ENCODE peak calls at places on chromosome 7, in five cellular contexts. X is Panc1, W is brain microvascular endothelial cell, H is neuronal stem cell, G is transverse colon. K is an unnamed sample.
A peak's percentile ranks its signal among the peaks of the same experiment; 100 is the strongest.

GRCh38 chr7:67311901-67312300 is 315.3 kb downstream of the TYW1 start:
- DNase-seq in W (peak; percentile 68), G (no peak), H (no peak), X (no peak), K (no peak)

GRCh38 chr7:96080021-96080420 is 241.9 kb downstream of the SLC25A13 start:
- DNase-seq in X (no peak), G (no peak), W (no peak), H (peak; percentile 12), K (no peak)

GRCh38 chr7:157855016-157855415 is 518.2 kb downstream of the DNAJB6 start:
- DNase-seq in G (no peak), X (no peak), H (no peak), W (no peak), K (no peak)

GRCh38 chr7:146090023-146090645 is 26.5 kb upstream of the CNTNAP2 start:
- DNase-seq in W (no peak), H (no peak), G (no peak), X (peak; percentile 33), K (peak; percentile 3)

GRCh38 chr7:4700577-4701235 is 18.6 kb downstream of the FOXK1 start:
- DNase-seq in W (peak; percentile 98), H (no peak), G (no peak), X (no peak), K (no peak)

GRCh38 chr7:108239501-108240225 is 109.5 kb upstream of the LAMB4 start:
- DNase-seq in X (no peak), G (no peak), W (no peak), H (no peak), K (no peak)

GRCh38 chr7:5679741-5680473 is 101.6 kb downstream of the RNF216 start:
- DNase-seq in G (peak; percentile 53), X (no peak), H (no peak), W (no peak), K (no peak)

GRCh38 chr7:135929692-135930091 is 47.5 kb downstream of the MTPN start:
- DNase-seq in W (no peak), G (no peak), X (no peak), H (no peak), K (no peak)

GRCh38 chr7:116786791-116787443 is 75.5 kb upstream of the CAPZA2 start:
- DNase-seq in G (no peak), W (peak; percentile 41), X (no peak), H (peak; percentile 6), K (peak; percentile 37)

GRCh38 chr7:124791876-124792446 is 26.4 kb upstream of the GPR37 start:
- DNase-seq in W (no peak), G (no peak), H (no peak), X (no peak), K (no peak)

GRCh38 chr7:79142706-79143105 is 310.8 kb downstream of the MAGI2 start:
- DNase-seq in W (no peak), G (no peak), H (no peak), X (no peak), K (no peak)

GRCh38 chr7:73817121-73817520 is 13.7 kb upstream of the CLDN4 start:
- DNase-seq in W (no peak), X (no peak), H (no peak), G (no peak), K (no peak)

GRCh38 chr7:121167971-121168370 is 160.8 kb upstream of the WNT16 start:
- DNase-seq in X (no peak), G (no peak), W (peak; percentile 21), H (no peak), K (no peak)

GRCh38 chr7:84372155-84372621 is 177.6 kb upstream of the SEMA3A start:
- DNase-seq in G (no peak), H (no peak), W (peak; percentile 83), X (no peak), K (no peak)

GRCh38 chr7:74365320-74366022 is 76.3 kb downstream of the CLIP2 start:
- DNase-seq in W (peak; percentile 79), G (peak; percentile 84), X (no peak), H (peak; percentile 73), K (peak; percentile 35)

GRCh38 chr7:131194070-131194865 is 133.4 kb upstream of the MKLN1 start:
- DNase-seq in W (no peak), H (no peak), G (no peak), X (no peak), K (no peak)

GRCh38 chr7:2873686-2874551 is 29.8 kb upstream of the GNA12 start:
- DNase-seq in G (no peak), W (peak; percentile 88), H (no peak), X (peak; percentile 47), K (no peak)

GRCh38 chr7:92644406-92645113 is 54.4 kb upstream of the FAM133B start:
- DNase-seq in X (no peak), H (no peak), W (no peak), G (no peak), K (no peak)

GRCh38 chr7:151035902-151036301 is 7.7 kb downstream of the ABCB8 start:
- DNase-seq in G (no peak), W (no peak), X (no peak), H (no peak), K (no peak)

GRCh38 chr7:135743907-135744789 is 4.5 kb downstream of the FAM180A start:
- DNase-seq in X (no peak), H (no peak), W (no peak), G (no peak), K (peak; percentile 45)

DNA sequence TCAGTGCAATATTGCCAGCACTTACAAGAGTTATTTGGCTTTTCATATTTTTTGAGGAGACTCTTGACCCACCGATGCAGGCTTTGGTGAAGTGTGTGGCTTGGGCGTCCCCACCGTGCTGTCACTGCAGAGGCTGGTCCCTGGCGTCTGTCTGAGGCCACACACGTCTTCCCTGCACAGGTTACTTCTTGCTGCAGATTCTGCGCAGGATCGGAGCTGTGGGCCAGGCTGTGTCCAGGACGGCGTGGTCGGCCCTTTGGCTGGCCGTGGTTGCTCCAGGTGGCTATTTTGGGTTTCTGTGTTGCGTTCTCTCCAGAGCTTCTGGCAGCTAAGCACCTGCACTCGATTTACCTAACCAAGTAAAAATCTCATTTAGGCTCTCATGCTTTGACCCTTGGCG is 18.9 kb downstream of the SUN1 start:
- DNase-seq in G (no peak), W (no peak), X (no peak), H (no peak), K (no peak)
- H3K36me3 ChIP-seq in G (peaks cover 3% of the 10 kb centered on the region), W (peaks cover 50% of the 10 kb centered on the region), X (peaks cover 9% of the 10 kb centered on the region), H (peaks cover 49% of the 10 kb centered on the region), K (peaks cover 50% of the 10 kb centered on the region)

GRCh38 chr7:28685660-28686417 is 272.3 kb downstream of the TRIL start:
- DNase-seq in W (peak; percentile 99), H (peak; percentile 61), G (peak; percentile 87), X (peak; percentile 92), K (peak; percentile 95)
- H3K27ac ChIP-seq in W (peak overlapping the region; percentile 87), H (peak overlapping the region; percentile 90), G (peak overlapping the region; percentile 83), X (peak overlapping the region; percentile 84), K (peak overlapping the region; percentile 27)

GRCh38 chr7:113783403-113783802 is 135.4 kb downstream of the PPP1R3A start:
- DNase-seq in H (no peak), W (no peak), X (no peak), G (no peak), K (no peak)
- H3K36me3 ChIP-seq in H (no peaks in the 10 kb centered on the region), W (no peaks in the 10 kb centered on the region), X (no peaks in the 10 kb centered on the region), G (no peaks in the 10 kb centered on the region), K (no peaks in the 10 kb centered on the region)

DNA sequence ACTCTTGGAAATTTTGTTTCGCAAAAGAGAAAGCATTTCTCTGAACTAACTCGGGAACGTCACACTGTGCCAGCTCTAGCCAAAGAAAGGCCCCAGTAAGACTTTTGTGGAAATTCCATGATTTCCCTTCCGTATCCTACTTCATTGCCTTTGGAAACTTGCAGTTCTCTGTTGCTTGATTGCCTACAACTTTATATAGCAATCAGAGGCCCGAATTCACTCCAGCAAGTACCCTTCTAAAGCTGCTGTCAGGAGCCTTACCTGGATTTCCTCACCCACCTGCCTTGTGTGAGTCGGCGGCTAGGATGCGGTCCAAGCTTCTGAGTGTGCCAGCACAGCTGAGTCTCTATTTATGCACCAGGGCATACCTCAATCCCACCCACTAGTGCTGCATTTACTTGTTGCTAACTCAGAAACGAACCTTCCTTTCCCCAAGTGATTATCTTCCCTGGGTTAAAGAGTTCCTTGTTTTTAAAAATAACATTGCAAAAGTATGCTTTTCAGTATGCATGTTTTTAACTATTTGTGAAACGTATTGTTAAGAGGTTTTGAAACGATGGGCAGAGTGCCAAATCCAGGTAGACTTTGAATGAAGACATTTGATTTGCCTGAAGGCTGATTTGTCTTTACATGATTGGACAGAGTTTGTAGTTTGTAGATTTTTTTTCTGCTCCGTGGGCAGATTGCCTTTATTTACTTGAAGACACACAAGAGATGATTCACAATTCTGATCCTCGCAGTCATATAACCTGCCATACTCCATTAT is at the start of gene AGR2:
- DNase-seq in G (peak; percentile 89), X (no peak), H (no peak), W (no peak), K (peak; percentile 39)
- H3K27ac ChIP-seq in G (peak within 1 kb of the TSS; percentile 85), X (peak within 1 kb of the TSS; percentile 96), H (no peak within 1 kb of the TSS), W (no peak within 1 kb of the TSS), K (no peak within 1 kb of the TSS)

GRCh38 chr7:102111758-102112119 is 174.9 kb upstream of the SH2B2 start:
- DNase-seq in W (no peak), H (no peak), G (no peak), X (no peak), K (no peak)

GRCh38 chr7:102117743-102118142 is 168.9 kb upstream of the SH2B2 start:
- DNase-seq in W (peak; percentile 89), H (no peak), X (no peak), G (no peak), K (no peak)

GRCh38 chr7:102111063-102111757 is 175.5 kb upstream of the SH2B2 start:
- DNase-seq in G (no peak), H (peak; percentile 52), W (no peak), X (no peak), K (no peak)

GRCh38 chr7:102115931-102116330 is 170.7 kb upstream of the SH2B2 start:
- DNase-seq in X (no peak), H (no peak), W (no peak), G (no peak), K (no peak)

GRCh38 chr7:102115181-102115580 is 171.5 kb upstream of the SH2B2 start:
- DNase-seq in W (no peak), G (no peak), X (no peak), H (no peak), K (peak; percentile 74)
- H3K36me3 ChIP-seq in W (peaks cover 5% of the 10 kb centered on the region), G (no peaks in the 10 kb centered on the region), X (no peaks in the 10 kb centered on the region), H (peaks cover 19% of the 10 kb centered on the region), K (no peaks in the 10 kb centered on the region)

DNA sequence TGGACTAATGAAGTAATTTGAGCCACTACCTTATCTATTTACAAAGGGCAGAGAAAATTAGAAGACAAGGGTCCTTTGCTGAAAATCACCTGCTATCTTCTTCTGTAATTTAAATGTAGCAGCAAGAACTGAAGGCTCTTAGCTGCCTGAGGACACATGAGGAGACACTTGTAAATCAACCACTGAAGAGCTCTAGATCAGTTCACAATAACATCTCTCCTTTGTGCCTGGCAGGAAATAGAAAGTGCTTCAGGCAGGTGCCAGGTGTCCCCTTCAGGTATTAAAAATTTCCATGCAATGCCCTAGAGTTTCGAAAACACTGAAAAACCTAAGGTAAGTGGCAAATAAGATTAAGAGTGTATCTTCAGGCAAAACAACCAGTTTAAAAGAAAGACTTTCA is 474.6 kb downstream of the GRM8 start:
- DNase-seq in H (no peak), X (no peak), G (no peak), W (no peak), K (no peak)
- H3K27ac ChIP-seq in H (no peak overlapping the region), X (no peak overlapping the region), G (no peak overlapping the region), W (no peak overlapping the region), K (no peak overlapping the region)

K was measured in thyroid gland.